ENCODE peak calls at places on chromosomes 16 and 17, in four cellular contexts. C is PC-3, P is fibroblast of mammary gland, V is lower leg skin. D is an unnamed sample.

GRCh38 chr16:54390095-54390494 is 103.5 kb upstream of the IRX3 start:
- DNase-seq in C (no peak), P (no peak), V (no peak), D (no peak)

GRCh38 chr16:81523387-81524115 is 78.9 kb downstream of the CMIP start:
- DNase-seq in V (peak), P (peak), C (peak), D (peak)

GRCh38 chr16:2785101-2785991 is 2.0 kb downstream of the PRSS33 start:
- DNase-seq in C (no peak), V (no peak), P (no peak), D (no peak)

GRCh38 chr16:14485131-14485551 is 144.9 kb downstream of the PARN start:
- DNase-seq in P (peak), V (no peak), C (no peak), D (no peak)

GRCh38 chr17:31560836-31561235 is 169.4 kb downstream of the RAB11FIP4 start:
- DNase-seq in V (no peak), P (peak), C (peak), D (no peak)

GRCh38 chr16:11097094-11097781 is 152.9 kb downstream of the CLEC16A start:
- DNase-seq in V (no peak), C (no peak), P (no peak), D (no peak)

GRCh38 chr16:16982614-16983013 is 488.1 kb downstream of the XYLT1 start:
- DNase-seq in C (no peak), V (no peak), P (no peak), D (no peak)

GRCh38 chr17:32502710-32503109 is 15.9 kb downstream of the CDK5R1 start:
- DNase-seq in P (no peak), V (no peak), C (no peak), D (no peak)

GRCh38 chr17:19718613-19719364 is 2.4 kb upstream of the SLC47A2 start:
- DNase-seq in P (no peak), C (peak), V (no peak), D (no peak)

GRCh38 chr16:84175351-84176081 is 11.3 kb downstream of the TAF1C start:
- DNase-seq in P (peak), C (peak), V (peak), D (peak)

GRCh38 chr17:15404116-15404730 is 62.8 kb upstream of the TEKT3 start:
- DNase-seq in P (peak), V (no peak), C (no peak), D (peak)

GRCh38 chr17:47621293-47622178 is 28.2 kb upstream of the KPNB1 start:
- DNase-seq in C (peak), V (no peak), P (peak), D (peak)

GRCh38 chr16:29117631-29118030 is 132.8 kb downstream of the LAT start:
- DNase-seq in V (no peak), P (no peak), C (no peak), D (no peak)

GRCh38 chr17:2926019-2926650 is 129.9 kb downstream of the RAP1GAP2 start:
- DNase-seq in C (peak), V (no peak), P (peak), D (no peak)

GRCh38 chr16:23518435-23518891 is 8.2 kb upstream of the GGA2 start:
- DNase-seq in P (no peak), C (peak), V (no peak), D (no peak)

GRCh38 chr17:36879599-36880255 is 57.5 kb upstream of the LHX1 start:
- DNase-seq in V (no peak), P (no peak), C (no peak), D (no peak)

GRCh38 chr16:20167323-20167722 is 93.6 kb upstream of the GPR139 start:
- DNase-seq in C (no peak), P (no peak), V (no peak), D (no peak)

GRCh38 chr16:50709061-50709695 is 15.8 kb downstream of the NOD2 start:
- DNase-seq in C (no peak), V (no peak), P (no peak), D (no peak)

GRCh38 chr17:51133365-51133764 is 12.7 kb upstream of the SPAG9 start:
- DNase-seq in C (no peak), V (no peak), P (no peak), D (no peak)

GRCh38 chr16:81520560-81521135 is 76.0 kb downstream of the CMIP start:
- DNase-seq in P (no peak), C (no peak), V (no peak), D (no peak)

GRCh38 chr17:50212121-50212843 is 10.9 kb upstream of the COL1A1 start:
- DNase-seq in V (no peak), P (peak), C (no peak), D (peak)

GRCh38 chr17:21373034-21373433 is 3.1 kb upstream of the KCNJ12 start:
- DNase-seq in C (no peak), P (no peak), V (no peak), D (no peak)

GRCh38 chr17:78903101-78903779 is at the start of gene CEP295NL:
- DNase-seq in P (peak), V (no peak), C (no peak), D (peak)

GRCh38 chr17:39867891-39868553 is at the start of gene ZPBP2:
- DNase-seq in C (no peak), V (no peak), P (no peak), D (no peak)

GRCh38 chr16:67317853-67318252 is 8.7 kb downstream of the KCTD19 start:
- DNase-seq in C (no peak), P (no peak), V (no peak), D (no peak)

GRCh38 chr17:77537566-77537965 is 396.8 kb downstream of the SEC14L1 start:
- DNase-seq in P (no peak), C (no peak), V (no peak), D (no peak)

GRCh38 chr16:2675714-2676113 is 6.6 kb upstream of the KCTD5 start:
- DNase-seq in P (no peak), V (no peak), C (peak), D (no peak)

GRCh38 chr16:86931410-86931941 is 353.1 kb downstream of the FOXL1 start:
- DNase-seq in C (peak), P (peak), V (no peak), D (peak)

GRCh38 chr17:31825961-31826691 is 32.9 kb downstream of the COPRS start:
- DNase-seq in P (peak), C (peak), V (peak), D (peak)

GRCh38 chr17:2954898-2955445 is 108.4 kb downstream of the OR1D5 start:
- DNase-seq in V (no peak), C (peak), P (peak), D (peak)

GRCh38 chr16:58501242-58502131 is 1.5 kb downstream of the NDRG4 start:
- DNase-seq in P (no peak), C (no peak), V (no peak), D (no peak)

GRCh38 chr17:19447085-19447583 is 36.1 kb downstream of the RNF112 start:
- DNase-seq in C (peak), V (peak), P (peak), D (peak)

GRCh38 chr16:4136229-4136813 is 20.1 kb upstream of the ADCY9 start:
- DNase-seq in C (peak), V (peak), P (no peak), D (no peak)
- TF ChIP-seq CTCF in C (no peak), V (no peak), P (no peak), D (no peak)

GRCh38 chr16:75252946-75253911 is 1.8 kb upstream of the BCAR1 start:
- DNase-seq in V (no peak), P (peak), C (no peak), D (peak)

GRCh38 chr16:75250089-75250808 is 1.2 kb downstream of the BCAR1 start:
- DNase-seq in P (no peak), C (peak), V (no peak), D (no peak)

GRCh38 chr16:75250809-75251279 is 580 bp downstream of the BCAR1 start:
- DNase-seq in P (no peak), V (no peak), C (peak), D (peak)

GRCh38 chr16:75251280-75252048 is at the start of gene BCAR1:
- DNase-seq in P (peak), C (peak), V (peak), D (peak)

GRCh38 chr16:75252049-75252864 is 833 bp upstream of the BCAR1 start:
- DNase-seq in P (no peak), V (no peak), C (no peak), D (no peak)
- H3K4me3 ChIP-seq in P (no peak), V (no peak), C (no peak), D (no peak)

GRCh38 chr17:58207451-58207850 is 11.6 kb downstream of the MKS1 start:
- DNase-seq in C (no peak), V (no peak), P (peak), D (no peak)

GRCh38 chr17:58205936-58206335 is 13.1 kb downstream of the MKS1 start:
- DNase-seq in C (no peak), P (no peak), V (no peak), D (no peak)

GRCh38 chr17:58208344-58208743 is 10.7 kb downstream of the MKS1 start:
- DNase-seq in P (no peak), V (no peak), C (no peak), D (no peak)

GRCh38 chr17:58215685-58216084 is 3.4 kb downstream of the MKS1 start:
- DNase-seq in C (peak), V (no peak), P (no peak), D (no peak)

DNA sequence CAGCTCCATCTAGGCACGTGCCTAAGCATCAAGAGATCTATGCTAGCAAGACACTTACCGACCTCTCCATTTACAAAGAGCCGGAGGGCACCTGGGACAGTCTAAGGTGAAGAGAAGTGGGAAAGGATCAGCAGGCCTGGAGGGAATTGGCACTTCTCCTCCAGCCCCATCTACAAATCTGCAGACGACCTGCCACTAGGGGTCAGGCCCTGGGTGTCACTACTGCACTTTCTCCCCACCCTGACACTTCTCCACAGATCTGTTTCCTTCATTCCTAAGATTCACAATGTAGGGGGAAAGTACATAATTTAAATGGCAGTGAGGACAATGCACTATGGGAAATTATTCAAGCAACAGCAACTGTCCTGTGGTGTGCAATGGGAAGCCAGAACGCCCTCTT is 8.1 kb downstream of the MKS1 start:
- DNase-seq in C (no peak), V (no peak), P (no peak), D (no peak)
- TF ChIP-seq CTCF in C (peak), V (no peak), P (no peak), D (peak)

GRCh38 chr17:81131486-81132196 is 33.7 kb upstream of the PVALEF start:
- DNase-seq in P (no peak), C (no peak), V (no peak), D (no peak)
- H3K4me3 ChIP-seq in P (no peak), C (no peak), V (no peak), D (no peak)

GRCh38 chr17:28227278-28228108 is 91.5 kb upstream of the TMEM97 start:
- DNase-seq in V (no peak), P (peak), C (peak), D (peak)
- TF ChIP-seq CTCF in V (no peak), P (no peak), C (no peak), D (no peak)

GRCh38 chr17:67994827-67995567 is 1.3 kb downstream of the C17orf58 start:
- DNase-seq in C (peak), P (peak), V (no peak), D (peak)
- H3K4me3 ChIP-seq in C (peak), P (peak), V (peak), D (peak)

GRCh38 chr17:55926276-55926995 is 175.6 kb downstream of the PCTP start:
- DNase-seq in C (no peak), P (no peak), V (no peak), D (no peak)
- TF ChIP-seq CTCF in C (no peak), P (no peak), V (no peak), D (no peak)

GRCh38 chr17:1762906-1763829 is 1.3 kb downstream of the SERPINF1 start:
- DNase-seq in V (peak), P (peak), C (no peak), D (peak)
- H3K4me3 ChIP-seq in V (peak), P (peak), C (no peak), D (peak)

DNA sequence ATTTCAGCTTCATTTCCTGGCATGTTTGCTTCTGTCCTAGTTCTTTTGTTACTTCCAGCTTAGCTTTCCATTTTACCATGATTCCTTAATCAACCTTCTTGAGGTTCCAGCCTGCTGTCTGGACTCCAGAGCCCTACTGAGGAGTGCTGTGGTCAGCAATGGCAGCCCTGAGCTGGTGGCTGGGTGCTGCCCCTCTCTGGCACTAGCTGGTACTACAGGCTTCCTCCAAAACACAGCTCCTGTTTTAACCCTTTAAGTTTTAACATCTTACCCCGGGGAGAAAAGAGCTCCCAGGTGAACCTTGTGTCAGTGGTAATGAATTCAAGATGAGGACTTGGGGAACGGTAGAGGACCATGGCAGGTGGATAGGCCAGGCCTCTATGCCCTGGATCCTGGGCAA is 395.5 kb downstream of the TMEM114 start:
- DNase-seq in V (no peak), P (no peak), C (no peak), D (no peak)
- TF ChIP-seq CTCF in V (no peak), P (no peak), C (peak), D (no peak)

GRCh38 chr16:4386452-4386813 is 14.8 kb downstream of the VASN start:
- DNase-seq in C (no peak), V (no peak), P (peak), D (peak)

GRCh38 chr16:4386951-4387565 is 15.4 kb downstream of the VASN start:
- DNase-seq in V (no peak), P (peak), C (no peak), D (peak)

GRCh38 chr16:4384497-4384896 is 12.8 kb downstream of the VASN start:
- DNase-seq in V (no peak), P (peak), C (no peak), D (no peak)

GRCh38 chr16:4385066-4385788 is 13.6 kb downstream of the VASN start:
- DNase-seq in P (peak), V (no peak), C (no peak), D (no peak)

GRCh38 chr16:4385789-4386451 is 14.3 kb downstream of the VASN start:
- DNase-seq in P (no peak), C (no peak), V (no peak), D (no peak)
- H3K4me3 ChIP-seq in P (no peak), C (no peak), V (no peak), D (no peak)